ENCODE peak calls at places on chromosome 3, in nine cellular contexts. P is NCI-H1092, F is H9, A is non-pigmented ciliary epithelial cell, K is EH, M is heart right ventricle, J is cardiac fibroblast, Y is activated T-cell treated with anti-CD3 and anti-CD28 coated beads for 24 hours, O is G401. X is an unnamed sample.
A peak's percentile ranks its signal among the peaks of the same experiment; 100 is the strongest.

GRCh38 chr3:66485291-66485968 is 15.4 kb downstream of the LRIG1 start:
- DNase-seq in Y (no peak), M (no peak), P (no peak), O (peak; percentile 88), A (peak; percentile 81), K (peak; percentile 78), F (no peak), J (peak; percentile 35), X (no peak)

GRCh38 chr3:102471001-102471400 is 36.2 kb downstream of the ZPLD1 start:
- DNase-seq in M (no peak), O (no peak), Y (no peak), A (no peak), K (no peak), P (no peak), F (peak; percentile 78), J (no peak), X (no peak)

GRCh38 chr3:110738531-110738930 is 333.1 kb upstream of the NECTIN3 start:
- DNase-seq in A (peak; percentile 15), Y (no peak), O (no peak), J (peak; percentile 3), M (no peak), F (no peak), K (peak; percentile 56), P (no peak), X (no peak)

GRCh38 chr3:39705351-39705900 is 104.0 kb upstream of the MYRIP start:
- DNase-seq in O (no peak), A (peak; percentile 10), F (no peak), M (no peak), J (peak; percentile 42), K (peak; percentile 34), Y (no peak), P (no peak), X (no peak)

GRCh38 chr3:15206662-15207576 is 873 bp downstream of the CAPN7 start:
- DNase-seq in F (peak; percentile 68), O (peak; percentile 48), J (peak; percentile 36), A (no peak), Y (no peak), P (no peak), M (no peak), K (peak; percentile 56), X (no peak)

GRCh38 chr3:45868213-45868612 is 18.1 kb upstream of the CCR9 start:
- DNase-seq in O (no peak), J (no peak), P (no peak), F (no peak), A (no peak), Y (no peak), M (no peak), K (no peak), X (no peak)

GRCh38 chr3:149625795-149626194 is 32.0 kb downstream of the WWTR1 start:
- DNase-seq in K (peak; percentile 59), O (no peak), A (no peak), M (no peak), Y (no peak), F (no peak), J (no peak), P (no peak), X (no peak)

GRCh38 chr3:8769088-8769822 is at the start of gene OXTR:
- DNase-seq in K (peak; percentile 95), F (peak; percentile 90), A (peak; percentile 61), Y (peak; percentile 44), P (peak; percentile 13), J (peak; percentile 79), O (peak; percentile 47), M (peak; percentile 56), X (peak; percentile 89)

GRCh38 chr3:71446260-71446659 is 137.3 kb downstream of the FOXP1 start:
- DNase-seq in K (no peak), A (no peak), P (no peak), O (no peak), J (no peak), F (no peak), M (no peak), Y (no peak), X (no peak)

GRCh38 chr3:81713018-81713417 is 48.4 kb downstream of the GBE1 start:
- DNase-seq in J (peak; percentile 62), M (no peak), Y (no peak), A (no peak), P (no peak), K (no peak), F (no peak), O (no peak), X (no peak)

GRCh38 chr3:160400048-160400630 is 689 bp downstream of the SMC4 start:
- DNase-seq in K (peak; percentile 75), A (no peak), Y (peak; percentile 23), O (peak; percentile 24), J (peak; percentile 79), M (peak; percentile 42), P (no peak), F (peak; percentile 33), X (peak; percentile 61)

GRCh38 chr3:179069762-179070390 is 1.7 kb downstream of the ZMAT3 start:
- DNase-seq in J (peak; percentile 45), F (no peak), K (peak; percentile 59), P (no peak), Y (no peak), M (no peak), O (no peak), A (no peak), X (no peak)

GRCh38 chr3:12004741-12005513 is 739 bp downstream of the SYN2 start:
- DNase-seq in M (no peak), K (no peak), P (no peak), J (no peak), O (no peak), F (peak; percentile 58), Y (no peak), A (no peak), X (peak; percentile 68)

GRCh38 chr3:12708584-12709192 is 44.8 kb upstream of the RAF1 start:
- DNase-seq in M (peak; percentile 34), A (no peak), P (no peak), O (no peak), J (peak; percentile 76), F (no peak), K (peak; percentile 96), Y (no peak), X (no peak)

GRCh38 chr3:60207833-60208367 is 1043.4 kb downstream of the FHIT start:
- DNase-seq in Y (no peak), F (no peak), P (no peak), O (no peak), J (no peak), M (no peak), A (no peak), K (no peak), X (no peak)

GRCh38 chr3:37855363-37855970 is 6.2 kb upstream of the CTDSPL start:
- DNase-seq in A (no peak), F (peak; percentile 79), K (peak; percentile 74), Y (peak; percentile 56), O (peak; percentile 89), J (peak; percentile 82), P (peak; percentile 14), M (peak; percentile 87), X (peak; percentile 87)

GRCh38 chr3:182509312-182509711 is 284.0 kb upstream of the ATP11B start:
- DNase-seq in P (no peak), F (no peak), M (no peak), O (peak; percentile 11), K (no peak), J (no peak), Y (no peak), A (no peak), X (no peak)

GRCh38 chr3:192819001-192819569 is 91.7 kb upstream of the FGF12 start:
- DNase-seq in F (no peak), Y (peak; percentile 20), O (no peak), A (peak; percentile 54), K (peak; percentile 89), J (peak; percentile 84), M (no peak), P (no peak), X (no peak)

GRCh38 chr3:139548801-139549200 is 9.3 kb upstream of the RBP1 start:
- DNase-seq in K (no peak), J (no peak), Y (no peak), O (no peak), P (no peak), F (no peak), M (no peak), A (no peak), X (peak; percentile 28)

GRCh38 chr3:187016639-187017345 is 86.5 kb downstream of the ST6GAL1 start:
- DNase-seq in K (peak; percentile 68), P (no peak), M (no peak), Y (no peak), O (no peak), J (peak; percentile 79), A (no peak), F (no peak), X (no peak)

GRCh38 chr3:143507735-143508580 is 340.3 kb downstream of the SLC9A9 start:
- DNase-seq in A (peak; percentile 82), J (peak; percentile 58), M (no peak), K (peak; percentile 69), O (no peak), Y (no peak), P (no peak), F (no peak), X (no peak)

GRCh38 chr3:64685331-64685799 is 2.4 kb downstream of the ADAMTS9 start:
- DNase-seq in P (no peak), M (peak; percentile 61), A (no peak), O (no peak), Y (no peak), F (no peak), J (peak; percentile 85), K (no peak), X (no peak)

GRCh38 chr3:2931265-2931664 is 178.9 kb downstream of the IL5RA start:
- DNase-seq in J (no peak), A (no peak), Y (no peak), M (no peak), F (no peak), P (no peak), K (no peak), O (no peak), X (no peak)

GRCh38 chr3:61912158-61912557 is 350.8 kb downstream of the PTPRG start:
- DNase-seq in F (no peak), K (no peak), A (no peak), P (no peak), O (no peak), J (no peak), Y (no peak), M (no peak), X (no peak)

GRCh38 chr3:8959683-8960082 is 3.6 kb downstream of the RAD18 start:
- DNase-seq in P (no peak), J (no peak), K (no peak), A (no peak), Y (no peak), O (no peak), M (no peak), F (no peak), X (no peak)

GRCh38 chr3:38155825-38156224 is 9.5 kb upstream of the OXSR1 start:
- DNase-seq in P (no peak), J (no peak), O (no peak), F (no peak), A (no peak), Y (no peak), M (no peak), K (no peak), X (no peak)

GRCh38 chr3:114706591-114707224 is 412.9 kb downstream of the TIGIT start:
- DNase-seq in O (no peak), P (no peak), J (peak; percentile 11), M (no peak), K (peak; percentile 43), A (peak; percentile 48), F (no peak), Y (peak; percentile 30), X (no peak)

GRCh38 chr3:9878700-9879099 is 1.4 kb downstream of the CIDEC start:
- DNase-seq in P (no peak), J (peak; percentile 42), K (no peak), Y (no peak), A (no peak), O (no peak), M (no peak), F (no peak), X (no peak)

GRCh38 chr3:177357352-177358084 is 160.2 kb upstream of the TBL1XR1 start:
- DNase-seq in F (no peak), M (no peak), P (no peak), Y (peak; percentile 23), O (peak; percentile 87), A (peak; percentile 87), J (peak; percentile 83), K (peak; percentile 85), X (no peak)

GRCh38 chr3:160870327-160870726 is 114.3 kb downstream of the PPM1L start:
- DNase-seq in M (no peak), A (no peak), K (no peak), Y (no peak), J (no peak), P (no peak), O (no peak), F (no peak), X (no peak)

GRCh38 chr3:182115328-182116045 is 403.8 kb downstream of the SOX2 start:
- DNase-seq in M (no peak), O (no peak), J (no peak), P (no peak), A (no peak), Y (no peak), K (no peak), F (no peak), X (no peak)